ENCODE peak calls at places on chromosomes 1 and 21, in seven cellular contexts. O is CD4-positive, alpha-beta T cell; E is stomach; M is vagina; X is lung; T is tibial nerve; W is pancreas. G is an unnamed sample.

GRCh38 chr1:224739997-224740687 is 124.0 kb downstream of the CNIH3 start:
- DNase-seq in O (no peak), E (no peak), M (no peak), X (no peak), T (no peak), W (no peak), G (no peak)

GRCh38 chr1:72284398-72285073 is 2.2 kb upstream of the NEGR1 start:
- DNase-seq in O (no peak), E (no peak), M (no peak), X (no peak), T (peak), W (peak), G (peak)

GRCh38 chr1:10966233-10966632 is 46.2 kb upstream of the TARDBP start:
- DNase-seq in O (no peak), E (no peak), M (no peak), X (no peak), T (no peak), W (no peak), G (no peak)

GRCh38 chr21:26385721-26386120 is 187.4 kb downstream of the CYYR1 start:
- DNase-seq in O (no peak), E (no peak), M (no peak), X (no peak), T (no peak), W (no peak), G (no peak)

GRCh38 chr1:19620786-19621185 is 23.3 kb upstream of the NBL1 start:
- DNase-seq in O (no peak), E (no peak), M (no peak), X (no peak), T (no peak), W (no peak), G (no peak)

GRCh38 chr1:2789164-2789985 is 12.1 kb downstream of the TTC34 start:
- DNase-seq in O (no peak), E (no peak), M (no peak), X (no peak), T (no peak), W (no peak), G (no peak)

GRCh38 chr1:10724052-10724494 is 72.4 kb downstream of the CASZ1 start:
- DNase-seq in O (no peak), E (peak), M (no peak), X (peak), T (no peak), W (peak), G (no peak)

GRCh38 chr1:186842547-186842946 is 13.8 kb downstream of the PLA2G4A start:
- DNase-seq in O (no peak), E (no peak), M (no peak), X (no peak), T (no peak), W (no peak), G (no peak)

GRCh38 chr1:2949966-2950925 is 71.0 kb upstream of the ACTRT2 start:
- DNase-seq in O (no peak), E (no peak), M (no peak), X (no peak), T (no peak), W (no peak), G (peak)

GRCh38 chr1:162609306-162609705 is 23.0 kb upstream of the DDR2 start:
- DNase-seq in O (no peak), E (no peak), M (no peak), X (no peak), T (no peak), W (no peak), G (no peak)

GRCh38 chr1:9207086-9207485 is 27.5 kb upstream of the H6PD start:
- DNase-seq in O (no peak), E (no peak), M (no peak), X (no peak), T (no peak), W (no peak), G (no peak)

GRCh38 chr1:185480545-185480944 is 163.5 kb upstream of the IVNS1ABP start:
- DNase-seq in O (no peak), E (no peak), M (no peak), X (no peak), T (no peak), W (no peak), G (no peak)

GRCh38 chr1:185479781-185480180 is 162.7 kb upstream of the IVNS1ABP start:
- DNase-seq in O (no peak), E (no peak), M (no peak), X (no peak), T (no peak), W (no peak), G (no peak)

GRCh38 chr1:185487030-185487429 is 170.0 kb upstream of the IVNS1ABP start:
- DNase-seq in O (no peak), E (no peak), M (no peak), X (no peak), T (no peak), W (no peak), G (no peak)

GRCh38 chr1:185483647-185484450 is 166.8 kb upstream of the IVNS1ABP start:
- DNase-seq in O (no peak), E (no peak), M (no peak), X (no peak), T (peak), W (no peak), G (no peak)

GRCh38 chr1:185483217-185483616 is 166.2 kb upstream of the IVNS1ABP start:
- DNase-seq in O (no peak), E (no peak), M (no peak), X (no peak), T (no peak), W (no peak), G (no peak)
- H3K27ac ChIP-seq in O (no peak), E (no peak), M (peak), X (no peak), T (no peak), W (no peak), G (no peak)

GRCh38 chr1:145964328-145965118 is at the start of the genes ANKRD34A and POLR3GL:
- DNase-seq in O (peak), E (peak), M (no peak), X (peak), T (peak), W (peak), G (peak)
- H3K27ac ChIP-seq in O (peak), E (peak), M (peak), X (peak), T (peak), W (peak), G (peak)

GRCh38 chr1:6412896-6413295 is 6.8 kb downstream of the HES2 start:
- DNase-seq in O (no peak), E (no peak), M (no peak), X (no peak), T (no peak), W (no peak), G (no peak)
- H3K27ac ChIP-seq in O (no peak), E (no peak), M (no peak), X (no peak), T (no peak), W (no peak), G (no peak)

GRCh38 chr1:170694172-170694926 is 30.4 kb downstream of the PRRX1 start:
- DNase-seq in O (no peak), E (no peak), M (no peak), X (no peak), T (no peak), W (no peak), G (no peak)
- H3K27ac ChIP-seq in O (no peak), E (no peak), M (peak), X (no peak), T (no peak), W (no peak), G (no peak)

DNA sequence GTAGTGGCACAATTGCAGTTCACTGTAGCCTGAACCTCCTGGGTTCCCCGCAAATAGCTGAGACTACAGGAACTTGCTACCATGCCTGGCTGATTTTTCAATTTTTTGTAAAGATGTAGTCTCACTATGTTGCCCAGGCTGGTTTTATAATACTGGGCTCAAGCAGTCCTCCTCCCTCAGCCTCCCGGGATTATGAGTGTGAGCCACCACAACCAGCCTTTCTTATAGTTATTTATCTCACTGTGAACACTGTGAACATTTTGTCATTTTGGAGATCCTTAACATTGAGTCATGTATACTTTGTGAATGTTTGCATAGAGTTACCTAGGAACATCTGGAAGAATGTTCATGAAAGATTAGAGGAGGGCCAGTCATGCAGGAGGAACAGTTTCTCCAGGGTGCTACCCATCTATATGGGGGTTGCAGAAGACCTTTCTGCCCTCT is 127.1 kb upstream of the CACYBP start:
- DNase-seq in O (no peak), E (no peak), M (no peak), X (no peak), T (no peak), W (no peak), G (no peak)
- H3K27ac ChIP-seq in O (no peak), E (no peak), M (no peak), X (no peak), T (no peak), W (no peak), G (no peak)

GRCh38 chr1:45544530-45544929 is 6.1 kb upstream of the AKR1A1 start:
- DNase-seq in O (no peak), E (no peak), M (no peak), X (no peak), T (no peak), W (no peak), G (no peak)
- H3K27ac ChIP-seq in O (no peak), E (no peak), M (no peak), X (peak), T (no peak), W (no peak), G (no peak)

G was measured in substantia nigra.